ENCODE peak calls at places on chromosomes 2 and 18, in ten cellular contexts. M, Z, F, C, E, N, U, H, R and Y are unnamed samples. For H3K4me1 and H3K27me3, the result is how much of the 10 kb centered on the place peaks cover.

GRCh38 chr2:229252996-229253395 is 18.1 kb downstream of the PID1 start:
- DNase-seq in M (no peak), Z (no peak), F (no peak), C (no peak), E (no peak), N (no peak), U (no peak), H (no peak), R (no peak), Y (no peak)

GRCh38 chr2:235936493-235936892 is 231.7 kb downstream of the GBX2 start:
- DNase-seq in M (peak), Z (peak), F (no peak), C (no peak), E (no peak), N (no peak), U (no peak), H (no peak), R (no peak), Y (no peak)

GRCh38 chr2:84866121-84866520 is 14.8 kb downstream of the TRABD2A start:
- DNase-seq in M (no peak), Z (no peak), F (no peak), C (no peak), E (no peak), N (peak), U (no peak), H (no peak), R (no peak), Y (no peak)

GRCh38 chr2:72975017-72975416 is 57.7 kb downstream of the EMX1 start:
- DNase-seq in M (no peak), Z (peak), F (no peak), C (no peak), E (no peak), N (no peak), U (no peak), H (no peak), R (no peak), Y (peak)

GRCh38 chr18:29145993-29146539 is 969.1 kb upstream of the CDH2 start:
- DNase-seq in M (no peak), Z (no peak), F (no peak), C (no peak), E (no peak), N (no peak), U (no peak), H (no peak), R (no peak), Y (no peak)

GRCh38 chr2:18214936-18215335 is 336.5 kb downstream of the KCNS3 start:
- DNase-seq in M (no peak), Z (no peak), F (no peak), C (no peak), E (no peak), N (peak), U (no peak), H (peak), R (no peak), Y (no peak)

GRCh38 chr18:12770469-12771219 is 67.8 kb downstream of the PSMG2 start:
- DNase-seq in M (no peak), Z (no peak), F (no peak), C (no peak), E (no peak), N (no peak), U (no peak), H (no peak), R (no peak), Y (no peak)

GRCh38 chr2:166239548-166239947 is 111.7 kb upstream of the SCN1A start:
- DNase-seq in M (no peak), Z (no peak), F (no peak), C (no peak), E (peak), N (peak), U (no peak), H (peak), R (no peak), Y (no peak)

GRCh38 chr18:37654034-37654433 is 88.4 kb upstream of the CELF4 start:
- DNase-seq in M (peak), Z (no peak), F (no peak), C (no peak), E (no peak), N (no peak), U (no peak), H (no peak), R (no peak), Y (no peak)

GRCh38 chr2:176554107-176555048 is 285.1 kb downstream of the MTX2 start:
- DNase-seq in M (peak), Z (peak), F (peak), C (no peak), E (peak), N (peak), U (no peak), H (peak), R (no peak), Y (no peak)

GRCh38 chr2:189188446-189188845 is 8.9 kb upstream of the COL5A2 start:
- DNase-seq in M (no peak), Z (no peak), F (no peak), C (no peak), E (no peak), N (no peak), U (no peak), H (no peak), R (no peak), Y (no peak)

GRCh38 chr2:150144546-150145305 is 342.7 kb downstream of the RND3 start:
- DNase-seq in M (no peak), Z (no peak), F (no peak), C (no peak), E (no peak), N (peak), U (no peak), H (peak), R (no peak), Y (no peak)

GRCh38 chr18:74256190-74256589 is 35.6 kb downstream of the CYB5A start:
- DNase-seq in M (peak), Z (no peak), F (peak), C (peak), E (no peak), N (no peak), U (no peak), H (no peak), R (no peak), Y (no peak)

GRCh38 chr2:177889812-177890460 is 182.6 kb downstream of the PDE11A start:
- DNase-seq in M (no peak), Z (peak), F (no peak), C (no peak), E (no peak), N (no peak), U (no peak), H (no peak), R (peak), Y (peak)

GRCh38 chr18:77012751-77013550 is 119.6 kb downstream of the MBP start:
- DNase-seq in M (no peak), Z (no peak), F (no peak), C (no peak), E (no peak), N (no peak), U (no peak), H (no peak), R (no peak), Y (no peak)

GRCh38 chr2:11583203-11583752 is 49.4 kb downstream of the GREB1 start:
- DNase-seq in M (peak), Z (peak), F (no peak), C (no peak), E (no peak), N (peak), U (peak), H (no peak), R (no peak), Y (peak)

GRCh38 chr2:28185153-28185552 is 207.5 kb upstream of the FOSL2 start:
- DNase-seq in M (no peak), Z (no peak), F (no peak), C (no peak), E (no peak), N (peak), U (no peak), H (no peak), R (no peak), Y (no peak)

GRCh38 chr2:230668184-230668938 is 44.3 kb upstream of the CAB39 start:
- DNase-seq in M (peak), Z (no peak), F (peak), C (peak), E (peak), N (peak), U (no peak), H (peak), R (peak), Y (peak)

GRCh38 chr2:16635796-16636699 is 29.6 kb downstream of the CYRIA start:
- DNase-seq in M (no peak), Z (peak), F (peak), C (no peak), E (no peak), N (peak), U (no peak), H (peak), R (no peak), Y (no peak)

GRCh38 chr2:212538156-212539144 is at the start of gene ERBB4:
- DNase-seq in M (peak), Z (peak), F (peak), C (peak), E (no peak), N (no peak), U (peak), H (no peak), R (no peak), Y (peak)

GRCh38 chr2:11744631-11745394 is 1.6 kb upstream of the LPIN1 start:
- DNase-seq in M (peak), Z (peak), F (peak), C (peak), E (peak), N (peak), U (no peak), H (peak), R (no peak), Y (peak)

GRCh38 chr2:189147989-189148388 is 31.6 kb downstream of the COL5A2 start:
- DNase-seq in M (no peak), Z (no peak), F (no peak), C (no peak), E (no peak), N (no peak), U (no peak), H (no peak), R (no peak), Y (no peak)

GRCh38 chr2:40240067-40240466 is 211.8 kb downstream of the SLC8A1 start:
- DNase-seq in M (no peak), Z (no peak), F (no peak), C (peak), E (no peak), N (peak), U (no peak), H (peak), R (peak), Y (peak)

GRCh38 chr18:49616618-49617328 is 54.9 kb downstream of the LIPG start:
- DNase-seq in M (peak), Z (no peak), F (no peak), C (no peak), E (no peak), N (no peak), U (no peak), H (no peak), R (no peak), Y (no peak)

GRCh38 chr2:142756430-142756829 is 121.0 kb upstream of the KYNU start:
- DNase-seq in M (no peak), Z (no peak), F (no peak), C (no peak), E (no peak), N (peak), U (no peak), H (peak), R (no peak), Y (no peak)

GRCh38 chr2:96891591-96892333 is 21.9 kb upstream of the SEMA4C start:
- DNase-seq in M (peak), Z (no peak), F (peak), C (peak), E (no peak), N (peak), U (no peak), H (no peak), R (no peak), Y (no peak)

GRCh38 chr2:65320042-65320711 is 92.5 kb downstream of the ACTR2 start:
- DNase-seq in M (peak), Z (peak), F (no peak), C (no peak), E (peak), N (peak), U (no peak), H (peak), R (no peak), Y (peak)

GRCh38 chr2:99256677-99257076 is 1.2 kb upstream of the LYG2 start:
- DNase-seq in M (no peak), Z (no peak), F (no peak), C (no peak), E (no peak), N (peak), U (no peak), H (no peak), R (no peak), Y (no peak)

GRCh38 chr18:49123431-49123830 is 172.7 kb upstream of the SMAD7 start:
- DNase-seq in M (no peak), Z (no peak), F (no peak), C (no peak), E (no peak), N (peak), U (no peak), H (no peak), R (no peak), Y (no peak)

GRCh38 chr18:11366410-11366809 is 217.0 kb upstream of the PIEZO2 start:
- DNase-seq in M (no peak), Z (no peak), F (peak), C (no peak), E (no peak), N (peak), U (no peak), H (peak), R (peak), Y (no peak)

GRCh38 chr2:105438104-105438929 is 39.5 kb upstream of the FHL2 start:
- DNase-seq in M (no peak), Z (no peak), F (peak), C (peak), E (no peak), N (peak), U (no peak), H (peak), R (peak), Y (peak)

GRCh38 chr2:182300603-182301002 is 126.2 kb downstream of the PDE1A start:
- DNase-seq in M (no peak), Z (no peak), F (no peak), C (no peak), E (no peak), N (no peak), U (no peak), H (peak), R (no peak), Y (no peak)

GRCh38 chr2:224847961-224848850 is 132.0 kb upstream of the CCDC195 start:
- DNase-seq in M (no peak), Z (no peak), F (peak), C (peak), E (peak), N (peak), U (no peak), H (peak), R (no peak), Y (no peak)

GRCh38 chr18:35478520-35479435 is 19.0 kb downstream of the INO80C start:
- DNase-seq in M (no peak), Z (no peak), F (no peak), C (no peak), E (peak), N (peak), U (peak), H (peak), R (no peak), Y (no peak)
- H3K27ac ChIP-seq in M (no peak), Z (no peak), F (no peak), C (no peak), E (peak), N (no peak), U (no peak), H (peak), R (no peak), Y (no peak)

DNA sequence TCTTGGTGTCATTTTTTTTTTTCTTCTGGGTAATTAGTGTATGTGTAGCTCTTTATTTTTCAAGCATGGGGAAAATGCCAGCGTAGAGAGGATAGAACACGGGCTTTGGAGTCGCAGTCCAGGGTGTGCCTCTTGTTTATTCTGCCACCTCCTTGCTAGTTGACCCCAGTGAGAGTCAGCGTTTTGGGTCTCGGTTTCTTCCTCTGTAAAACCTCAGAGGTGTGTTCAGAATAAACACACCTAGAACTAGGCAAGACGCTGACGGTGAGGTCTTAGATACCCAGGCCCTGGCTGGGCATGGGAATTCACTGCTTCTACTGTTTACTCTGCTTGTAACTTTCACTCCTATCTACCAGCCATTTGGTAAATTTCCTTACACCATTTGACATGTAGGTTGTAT is 41.8 kb downstream of the ASAP2 start:
- DNase-seq in M (no peak), Z (no peak), F (no peak), C (no peak), E (no peak), N (no peak), U (no peak), H (no peak), R (no peak), Y (no peak)
- H3K4me1 ChIP-seq in M (under half), Z (under half), F (under half), C (under half), E (half or more), N (under half), U (under half), H (half or more), R (under half), Y (under half)

GRCh38 chr2:127581516-127582490 is 46.3 kb downstream of the MYO7B start:
- DNase-seq in M (peak), Z (no peak), F (no peak), C (no peak), E (no peak), N (no peak), U (no peak), H (no peak), R (no peak), Y (peak)
- H3K27me3 ChIP-seq in M (under half), Z (under half), F (under half), C (under half), E (half or more), N (under half), U (under half), H (under half), R (under half), Y (under half)

DNA sequence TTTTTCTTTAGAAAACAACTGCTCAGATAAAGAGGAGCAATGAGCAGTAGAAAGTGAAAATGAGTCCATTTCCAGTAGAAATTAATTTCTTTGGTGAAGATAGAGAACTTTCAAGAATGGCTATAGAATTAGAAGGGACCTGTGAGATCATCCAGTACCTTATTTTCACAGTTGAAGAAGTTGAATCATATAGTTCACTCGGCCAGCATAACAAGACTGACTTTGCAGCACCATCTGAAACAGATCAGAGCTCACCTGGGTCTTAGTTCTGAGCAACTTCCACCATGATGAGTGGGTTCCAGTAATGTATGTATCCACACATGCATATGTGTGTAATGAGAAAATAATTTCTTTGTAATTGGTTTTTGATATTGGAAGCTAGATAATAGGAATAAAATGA is 58.6 kb downstream of the CERS6 start:
- DNase-seq in M (no peak), Z (no peak), F (no peak), C (no peak), E (no peak), N (no peak), U (no peak), H (no peak), R (no peak), Y (no peak)
- H3K27ac ChIP-seq in M (no peak), Z (no peak), F (no peak), C (no peak), E (no peak), N (no peak), U (no peak), H (no peak), R (no peak), Y (no peak)

GRCh38 chr2:47521666-47522285 is 118.8 kb downstream of the MSH2 start:
- DNase-seq in M (no peak), Z (no peak), F (no peak), C (no peak), E (no peak), N (no peak), U (no peak), H (no peak), R (no peak), Y (no peak)
- H3K4me1 ChIP-seq in M (under half), Z (under half), F (under half), C (under half), E (under half), N (under half), U (under half), H (under half), R (under half), Y (under half)